ENCODE peak calls at places on chromosomes 5 and 9, in nine cellular contexts. O, W, V, Z, A, T, K, F and R are unnamed samples.

GRCh38 chr5:1493413-1493812 is 30.3 kb downstream of the LPCAT1 start:
- DNase-seq in O (no peak), W (no peak), V (no peak), Z (no peak), A (no peak), T (no peak), K (no peak), F (no peak), R (no peak)

GRCh38 chr9:110027624-110028023 is 180.3 kb downstream of the C9orf152 start:
- DNase-seq in O (peak; percentile 88), W (no peak), V (peak; percentile 55), Z (peak; percentile 21), A (no peak), T (no peak), K (no peak), F (no peak), R (no peak)

GRCh38 chr9:129558551-129559505 is 62.1 kb downstream of the C9orf50 start:
- DNase-seq in O (no peak), W (no peak), V (no peak), Z (no peak), A (peak; percentile 66), T (no peak), K (no peak), F (no peak), R (no peak)

GRCh38 chr5:20572560-20572959 is 584.6 kb upstream of the CDH18 start:
- DNase-seq in O (peak; percentile 8), W (peak; percentile 42), V (no peak), Z (no peak), A (peak; percentile 32), T (no peak), K (no peak), F (no peak), R (no peak)

GRCh38 chr9:71302776-71303175 is 181.4 kb upstream of the TRPM3 start:
- DNase-seq in O (peak; percentile 5), W (no peak), V (no peak), Z (no peak), A (no peak), T (no peak), K (no peak), F (no peak), R (no peak)

GRCh38 chr9:89806371-89807100 is 201.7 kb downstream of the GADD45G start:
- DNase-seq in O (no peak), W (no peak), V (no peak), Z (no peak), A (peak; percentile 80), T (no peak), K (no peak), F (no peak), R (no peak)

GRCh38 chr9:92770005-92770995 is 5.7 kb upstream of the BICD2 start:
- DNase-seq in O (no peak), W (peak; percentile 52), V (no peak), Z (no peak), A (no peak), T (no peak), K (no peak), F (no peak), R (no peak)

GRCh38 chr5:171092194-171092593 is 216.9 kb upstream of the TLX3 start:
- DNase-seq in O (peak; percentile 73), W (no peak), V (no peak), Z (no peak), A (peak; percentile 48), T (no peak), K (no peak), F (no peak), R (no peak)

GRCh38 chr5:91328743-91329142 is 54.4 kb downstream of the ARRDC3 start:
- DNase-seq in O (no peak), W (no peak), V (no peak), Z (no peak), A (no peak), T (no peak), K (no peak), F (no peak), R (no peak)